ENCODE peak calls at places on chromosomes 2 and 18, in nine cellular contexts. N is stimulated activated CD8-positive, alpha-beta memory T cell treated with anti-CD3 and anti-CD28 coated beads, Interleukin-4, amount 100 ng/mL, for 4 hours; F is C1 segment of cervical spinal cord; E is NCI-H460; I is mesenteric fat pad; Q is effector memory CD8-positive, alpha-beta T cell; Y is AML-193; R is AG08396; U is NCI-H1092. X is an unnamed sample.

GRCh38 chr2:168397629-168398028 is 58.4 kb upstream of the CERS6 start:
- DNase-seq in N (no peak), F (no peak), E (no peak), I (no peak), Q (no peak), Y (no peak), R (no peak), U (no peak), X (no peak)

GRCh38 chr18:57430166-57430958 is 4.8 kb upstream of the ONECUT2 start:
- DNase-seq in N (no peak), F (no peak), E (no peak), I (no peak), Q (no peak), Y (no peak), R (no peak), U (no peak), X (no peak)

GRCh38 chr2:96452054-96452453 is 53.1 kb downstream of the NEURL3 start:
- DNase-seq in N (no peak), F (no peak), E (no peak), I (no peak), Q (no peak), Y (no peak), R (no peak), U (no peak), X (no peak)

GRCh38 chr2:121071058-121071504 is 213.9 kb downstream of the TFCP2L1 start:
- DNase-seq in N (no peak), F (peak; percentile 17), E (peak; percentile 57), I (no peak), Q (no peak), Y (peak; percentile 16), R (peak; percentile 86), U (peak; percentile 13), X (peak; percentile 73)

GRCh38 chr2:11140492-11140891 is 14.8 kb upstream of the SLC66A3 start:
- DNase-seq in N (no peak), F (no peak), E (no peak), I (no peak), Q (no peak), Y (no peak), R (no peak), U (no peak), X (no peak)

GRCh38 chr2:220147186-220147585 is 519.8 kb downstream of the SLC4A3 start:
- DNase-seq in N (no peak), F (no peak), E (no peak), I (no peak), Q (no peak), Y (no peak), R (peak; percentile 31), U (no peak), X (no peak)

GRCh38 chr2:188976545-188977268 is 2.5 kb downstream of the COL3A1 start:
- DNase-seq in N (no peak), F (no peak), E (no peak), I (no peak), Q (no peak), Y (no peak), R (no peak), U (no peak), X (no peak)

GRCh38 chr2:127355407-127356008 is 32.3 kb downstream of the MAP3K2 start:
- DNase-seq in N (no peak), F (no peak), E (peak; percentile 18), I (no peak), Q (peak; percentile 31), Y (peak; percentile 12), R (peak; percentile 9), U (no peak), X (no peak)

GRCh38 chr2:232893834-232894233 is 23.8 kb downstream of the SNORC start:
- DNase-seq in N (no peak), F (no peak), E (no peak), I (peak; percentile 55), Q (no peak), Y (no peak), R (no peak), U (no peak), X (no peak)

GRCh38 chr2:39380525-39381150 is 56.4 kb downstream of the MAP4K3 start:
- DNase-seq in N (no peak), F (no peak), E (no peak), I (no peak), Q (no peak), Y (no peak), R (no peak), U (no peak), X (no peak)

GRCh38 chr18:8116346-8117007 is 492.8 kb upstream of the RAB12 start:
- DNase-seq in N (no peak), F (no peak), E (no peak), I (no peak), Q (no peak), Y (no peak), R (peak; percentile 64), U (no peak), X (no peak)

GRCh38 chr18:74281639-74282358 is 10.0 kb downstream of the CYB5A start:
- DNase-seq in N (no peak), F (no peak), E (no peak), I (no peak), Q (no peak), Y (no peak), R (no peak), U (no peak), X (no peak)

GRCh38 chr2:104340162-104340561 is 513.8 kb upstream of the POU3F3 start:
- DNase-seq in N (no peak), F (no peak), E (no peak), I (no peak), Q (no peak), Y (no peak), R (no peak), U (no peak), X (no peak)

GRCh38 chr2:207088276-207088675 is 77.5 kb downstream of the KLF7 start:
- DNase-seq in N (no peak), F (no peak), E (no peak), I (no peak), Q (no peak), Y (no peak), R (no peak), U (no peak), X (no peak)

GRCh38 chr2:207950063-207950760 is 75.1 kb downstream of the PLEKHM3 start:
- DNase-seq in N (no peak), F (no peak), E (no peak), I (no peak), Q (no peak), Y (no peak), R (no peak), U (no peak), X (no peak)

GRCh38 chr2:119491776-119492525 is 32.3 kb downstream of the SCTR start:
- DNase-seq in N (no peak), F (no peak), E (peak; percentile 28), I (no peak), Q (no peak), Y (no peak), R (peak; percentile 74), U (no peak), X (no peak)

GRCh38 chr2:226526731-226527130 is 272.9 kb downstream of the IRS1 start:
- DNase-seq in N (no peak), F (no peak), E (no peak), I (no peak), Q (no peak), Y (no peak), R (no peak), U (no peak), X (no peak)